ENCODE peak calls at places on chromosome 2, in six cellular contexts. L is epithelial cell of esophagus; Z is fibroblast of lung; M is stimulated activated CD8-positive, alpha-beta memory T cell treated with anti-CD3 and anti-CD28 coated beads, Interleukin-15, amount 100 ng/mL, for 24 hours; W is amniotic stem cell; U is activated T-cell treated with anti-CD3 and anti-CD28 coated beads, Interleukin-2, amount 50 U/mL, for 1 hour. Q is an unnamed sample.

GRCh38 chr2:134599236-134599635 is 119.6 kb downstream of the TMEM163 start:
- DNase-seq in L (no peak), Z (no peak), M (no peak), W (no peak), U (no peak), Q (no peak)

GRCh38 chr2:101827246-101827645 is 129.7 kb downstream of the MAP4K4 start:
- DNase-seq in L (peak), Z (peak), M (no peak), W (peak), U (no peak), Q (no peak)

GRCh38 chr2:190607014-190607597 is 41.8 kb upstream of the NAB1 start:
- DNase-seq in L (peak), Z (peak), M (no peak), W (no peak), U (no peak), Q (no peak)

GRCh38 chr2:237073552-237073951 is 12.1 kb upstream of the COPS8 start:
- DNase-seq in L (peak), Z (peak), M (no peak), W (peak), U (no peak), Q (no peak)

GRCh38 chr2:46065152-46065551 is 232.1 kb upstream of the EPAS1 start:
- DNase-seq in L (no peak), Z (peak), M (no peak), W (no peak), U (no peak), Q (no peak)

GRCh38 chr2:179141206-179141605 is 91.3 kb upstream of the CCDC141 start:
- DNase-seq in L (peak), Z (no peak), M (no peak), W (no peak), U (no peak), Q (no peak)

GRCh38 chr2:96233880-96234316 is 25.3 kb upstream of the STARD7 start:
- DNase-seq in L (no peak), Z (no peak), M (no peak), W (no peak), U (no peak), Q (no peak)

GRCh38 chr2:99403084-99403483 is 65.9 kb downstream of the EIF5B start:
- DNase-seq in L (peak), Z (peak), M (no peak), W (no peak), U (no peak), Q (no peak)

GRCh38 chr2:126749537-126749936 is 93.6 kb downstream of the GYPC start:
- DNase-seq in L (no peak), Z (no peak), M (no peak), W (no peak), U (no peak), Q (no peak)

GRCh38 chr2:96409543-96410184 is 74.1 kb downstream of the NCAPH start:
- DNase-seq in L (no peak), Z (peak), M (no peak), W (no peak), U (no peak), Q (no peak)

GRCh38 chr2:3073721-3074120 is 303.9 kb downstream of the EIPR1 start:
- DNase-seq in L (no peak), Z (no peak), M (no peak), W (no peak), U (no peak), Q (no peak)

GRCh38 chr2:222730346-222731065 is 59.0 kb downstream of the MOGAT1 start:
- DNase-seq in L (peak), Z (no peak), M (no peak), W (no peak), U (no peak), Q (no peak)

GRCh38 chr2:74772071-74772470 is 61.9 kb upstream of the HK2 start:
- DNase-seq in L (no peak), Z (peak), M (no peak), W (no peak), U (no peak), Q (no peak)

GRCh38 chr2:175181877-175182308 is 383 bp upstream of the ATP5MC3 start:
- DNase-seq in L (no peak), Z (no peak), M (no peak), W (no peak), U (no peak), Q (no peak)

GRCh38 chr2:164746713-164747112 is 94.9 kb downstream of the COBLL1 start:
- DNase-seq in L (no peak), Z (no peak), M (no peak), W (no peak), U (no peak), Q (no peak)

GRCh38 chr2:102016399-102016955 is 24.7 kb downstream of the IL1R2 start:
- DNase-seq in L (peak), Z (no peak), M (no peak), W (no peak), U (no peak), Q (no peak)

GRCh38 chr2:60445684-60446184 is 107.7 kb downstream of the BCL11A start:
- DNase-seq in L (no peak), Z (no peak), M (no peak), W (no peak), U (no peak), Q (no peak)

GRCh38 chr2:170155723-170156253 is 22.2 kb upstream of the MYO3B start:
- DNase-seq in L (no peak), Z (peak), M (no peak), W (no peak), U (no peak), Q (no peak)

GRCh38 chr2:128442891-128443302 is 124.2 kb upstream of the HS6ST1 start:
- DNase-seq in L (no peak), Z (no peak), M (no peak), W (no peak), U (no peak), Q (no peak)

GRCh38 chr2:240435457-240435954 is at the start of gene GPC1:
- DNase-seq in L (peak), Z (peak), M (peak), W (peak), U (no peak), Q (no peak)

GRCh38 chr2:24613154-24613814 is 122.2 kb downstream of the NCOA1 start:
- DNase-seq in L (peak), Z (peak), M (no peak), W (no peak), U (peak), Q (no peak)

GRCh38 chr2:16660039-16660619 is 5.5 kb downstream of the CYRIA start:
- DNase-seq in L (no peak), Z (no peak), M (no peak), W (no peak), U (no peak), Q (no peak)

GRCh38 chr2:127175406-127175805 is 44.7 kb downstream of the CYP27C1 start:
- DNase-seq in L (peak), Z (peak), M (no peak), W (no peak), U (no peak), Q (no peak)

GRCh38 chr2:126886201-126886905 is 12.3 kb upstream of the TEX51 start:
- DNase-seq in L (peak), Z (peak), M (peak), W (no peak), U (peak), Q (no peak)

GRCh38 chr2:171852489-171852888 is 41.6 kb downstream of the SLC25A12 start:
- DNase-seq in L (no peak), Z (no peak), M (no peak), W (no peak), U (no peak), Q (no peak)

GRCh38 chr2:11535899-11536344 is 2.1 kb downstream of the GREB1 start:
- DNase-seq in L (no peak), Z (no peak), M (no peak), W (no peak), U (no peak), Q (no peak)

GRCh38 chr2:199807966-199808365 is 43.0 kb downstream of the FTCDNL1 start:
- DNase-seq in L (no peak), Z (no peak), M (no peak), W (no peak), U (no peak), Q (no peak)

GRCh38 chr2:63827749-63828148 is 13.9 kb upstream of the UGP2 start:
- DNase-seq in L (peak), Z (peak), M (no peak), W (no peak), U (no peak), Q (no peak)

GRCh38 chr2:30482025-30482424 is 35.0 kb downstream of the LCLAT1 start:
- DNase-seq in L (no peak), Z (no peak), M (no peak), W (no peak), U (no peak), Q (no peak)

GRCh38 chr2:49288113-49288710 is 133.9 kb upstream of the FSHR start:
- DNase-seq in L (no peak), Z (no peak), M (no peak), W (no peak), U (no peak), Q (no peak)

GRCh38 chr2:124286089-124286783 is 261.1 kb downstream of the CNTNAP5 start:
- DNase-seq in L (no peak), Z (no peak), M (no peak), W (no peak), U (no peak), Q (no peak)

GRCh38 chr2:117972466-117973123 is 41.3 kb downstream of the CCDC93 start:
- DNase-seq in L (peak), Z (peak), M (no peak), W (no peak), U (no peak), Q (no peak)

GRCh38 chr2:239596298-239596697 is 195.5 kb upstream of the HDAC4 start:
- DNase-seq in L (no peak), Z (no peak), M (no peak), W (no peak), U (no peak), Q (no peak)

GRCh38 chr2:230896346-230897115 is 28.5 kb downstream of the GPR55 start:
- DNase-seq in L (no peak), Z (no peak), M (no peak), W (no peak), U (no peak), Q (no peak)

GRCh38 chr2:217753460-217754200 is 249.2 kb downstream of the TNS1 start:
- DNase-seq in L (no peak), Z (peak), M (no peak), W (peak), U (no peak), Q (no peak)

GRCh38 chr2:46024146-46024779 is 272.9 kb upstream of the EPAS1 start:
- DNase-seq in L (no peak), Z (no peak), M (no peak), W (no peak), U (no peak), Q (no peak)

GRCh38 chr2:12543452-12544220 is 173.1 kb upstream of the TRIB2 start:
- DNase-seq in L (no peak), Z (no peak), M (no peak), W (no peak), U (no peak), Q (no peak)